ENCODE peak calls at places on chromosomes 4 and X, in nine cellular contexts. G is mesendoderm, T is endothelial cell of umbilical vein, M is fibroblast of lung, J is MM.1S, K is neuronal stem cell, O is GM23248, L is A549, C is PC-3. W is an unnamed sample.

GRCh38 chrX:26649534-26649933 is 433.6 kb downstream of the MAGEB5 start:
- DNase-seq in G (peak), T (no peak), M (peak), J (peak), K (no peak), O (peak), L (peak), C (peak), W (no peak)

GRCh38 chr4:19913670-19914069 is 338.0 kb upstream of the SLIT2 start:
- DNase-seq in G (no peak), T (no peak), M (no peak), J (no peak), K (no peak), O (no peak), L (no peak), C (peak), W (no peak)

GRCh38 chrX:24561121-24561520 is 86.0 kb downstream of the PCYT1B start:
- DNase-seq in G (peak), T (peak), M (no peak), J (no peak), K (no peak), O (peak), L (peak), C (peak), W (no peak)

GRCh38 chr4:164748375-164748774 is 5.6 kb upstream of the SMIM31 start:
- DNase-seq in G (no peak), T (peak), M (peak), J (peak), K (no peak), O (peak), L (peak), C (peak), W (no peak)

GRCh38 chr4:82706349-82707000 is 92.1 kb downstream of the SCD5 start:
- DNase-seq in G (no peak), T (no peak), M (peak), J (no peak), K (no peak), O (peak), L (no peak), C (no peak), W (no peak)

GRCh38 chr4:67933755-67934154 is 29.5 kb downstream of the TMPRSS11A start:
- DNase-seq in G (no peak), T (peak), M (no peak), J (no peak), K (no peak), O (peak), L (no peak), C (peak), W (no peak)

GRCh38 chrX:37678574-37678973 is 7.0 kb upstream of the XK start:
- DNase-seq in G (no peak), T (no peak), M (no peak), J (no peak), K (no peak), O (no peak), L (no peak), C (no peak), W (no peak)

GRCh38 chr4:56641494-56642051 is 39.5 kb downstream of the HOPX start:
- DNase-seq in G (no peak), T (peak), M (peak), J (no peak), K (no peak), O (peak), L (peak), C (peak), W (no peak)

GRCh38 chr4:17662694-17663093 is 48.3 kb downstream of the MED28 start:
- DNase-seq in G (no peak), T (no peak), M (peak), J (peak), K (no peak), O (peak), L (no peak), C (peak), W (no peak)

GRCh38 chr4:148060264-148061138 is 328.6 kb downstream of the ARHGAP10 start:
- DNase-seq in G (no peak), T (no peak), M (no peak), J (no peak), K (no peak), O (no peak), L (no peak), C (no peak), W (no peak)

GRCh38 chr4:83114576-83114975 is at the start of gene PLAC8:
- DNase-seq in G (peak), T (no peak), M (no peak), J (peak), K (no peak), O (no peak), L (no peak), C (peak), W (no peak)

GRCh38 chr4:13627185-13627605 is 330 bp downstream of the BOD1L1 start:
- DNase-seq in G (peak), T (peak), M (peak), J (no peak), K (peak), O (no peak), L (no peak), C (no peak), W (peak)

GRCh38 chrX:129846686-129847085 is 3.0 kb upstream of the ZDHHC9 start:
- DNase-seq in G (no peak), T (no peak), M (no peak), J (no peak), K (no peak), O (no peak), L (no peak), C (no peak), W (no peak)
- H3K4me2 ChIP-seq in G (no peak), T (no peak), M (no peak), J (no peak), K (no peak), O (no peak), L (no peak), C (no peak), W (no peak)

GRCh38 chr4:89952458-89952857 is 57.8 kb downstream of the MMRN1 start:
- DNase-seq in G (no peak), T (no peak), M (no peak), J (no peak), K (no peak), O (no peak), L (no peak), C (no peak), W (no peak)
- H3K4me2 ChIP-seq in G (no peak), T (no peak), M (no peak), J (no peak), K (no peak), O (no peak), L (no peak), C (no peak), W (no peak)

DNA sequence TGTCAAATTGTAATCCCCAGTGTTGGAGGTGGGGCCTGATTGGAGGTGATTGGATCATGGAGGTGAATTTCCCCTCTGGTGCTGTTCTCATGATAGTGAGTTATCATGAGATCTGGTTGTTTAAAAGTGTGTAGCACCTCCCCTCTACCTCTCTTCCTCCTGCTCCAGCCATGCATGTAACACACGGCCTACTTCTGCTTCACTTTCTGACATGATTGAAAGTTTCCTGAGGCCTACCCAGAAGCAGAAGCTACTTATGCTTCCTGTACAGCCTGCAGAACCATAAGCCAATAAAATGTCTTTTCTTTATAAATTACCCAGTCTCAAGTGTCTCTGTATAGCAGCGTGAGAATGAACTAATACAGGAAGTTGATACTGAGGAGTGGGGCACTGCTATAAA is 61.7 kb upstream of the DDX60 start:
- DNase-seq in G (no peak), T (no peak), M (no peak), J (no peak), K (no peak), O (no peak), L (no peak), C (no peak), W (no peak)
- H3K4me2 ChIP-seq in G (no peak), T (no peak), M (no peak), J (no peak), K (no peak), O (no peak), L (no peak), C (no peak), W (no peak)

GRCh38 chr4:185924458-185924857 is 112.5 kb upstream of the SORBS2 start:
- DNase-seq in G (no peak), T (no peak), M (no peak), J (no peak), K (no peak), O (no peak), L (no peak), C (no peak), W (no peak)

GRCh38 chr4:185921583-185922555 is 109.9 kb upstream of the SORBS2 start:
- DNase-seq in G (no peak), T (peak), M (no peak), J (no peak), K (no peak), O (no peak), L (no peak), C (no peak), W (no peak)

GRCh38 chr4:185919107-185919506 is 107.1 kb upstream of the SORBS2 start:
- DNase-seq in G (no peak), T (no peak), M (no peak), J (no peak), K (no peak), O (no peak), L (no peak), C (no peak), W (no peak)

GRCh38 chr4:185920171-185920570 is 108.2 kb upstream of the SORBS2 start:
- DNase-seq in G (no peak), T (no peak), M (no peak), J (no peak), K (no peak), O (no peak), L (no peak), C (peak), W (no peak)

DNA sequence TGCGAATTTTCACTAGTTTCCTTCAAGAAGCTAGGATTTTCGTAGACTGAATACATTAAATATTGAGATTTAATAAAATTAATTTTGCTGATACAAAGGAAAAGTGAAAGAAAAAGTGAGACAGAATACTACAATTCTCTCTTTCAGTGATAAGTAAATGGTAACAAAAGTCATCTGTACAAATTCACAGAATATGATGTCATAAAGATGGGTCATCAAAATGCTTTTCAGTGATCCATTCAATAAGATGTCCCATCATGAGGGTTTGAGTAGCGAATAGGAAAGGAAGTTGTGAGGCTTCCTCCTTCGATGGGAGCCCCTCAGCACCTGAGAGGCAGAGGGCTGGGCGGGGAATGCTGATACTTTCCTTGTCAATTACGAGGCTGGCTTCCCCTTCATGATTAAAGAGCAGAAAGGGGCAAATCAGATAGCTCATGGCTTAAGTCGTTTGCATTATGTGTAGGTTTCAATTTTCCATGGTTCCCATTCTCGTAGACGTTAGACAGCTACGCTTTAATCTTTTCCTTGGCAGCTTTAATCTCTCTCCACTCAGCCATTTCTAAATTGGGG is 108.8 kb upstream of the SORBS2 start:
- DNase-seq in G (no peak), T (no peak), M (no peak), J (no peak), K (no peak), O (no peak), L (no peak), C (no peak), W (no peak)
- H3K4me2 ChIP-seq in G (no peak), T (no peak), M (no peak), J (no peak), K (no peak), O (no peak), L (no peak), C (peak), W (no peak)

GRCh38 chr4:72243641-72244040 is 211.8 kb downstream of the NPFFR2 start:
- DNase-seq in G (no peak), T (no peak), M (no peak), J (no peak), K (no peak), O (no peak), L (no peak), C (no peak), W (no peak)
- H3K4me2 ChIP-seq in G (no peak), T (no peak), M (no peak), J (no peak), K (no peak), O (no peak), L (no peak), C (no peak), W (no peak)

DNA sequence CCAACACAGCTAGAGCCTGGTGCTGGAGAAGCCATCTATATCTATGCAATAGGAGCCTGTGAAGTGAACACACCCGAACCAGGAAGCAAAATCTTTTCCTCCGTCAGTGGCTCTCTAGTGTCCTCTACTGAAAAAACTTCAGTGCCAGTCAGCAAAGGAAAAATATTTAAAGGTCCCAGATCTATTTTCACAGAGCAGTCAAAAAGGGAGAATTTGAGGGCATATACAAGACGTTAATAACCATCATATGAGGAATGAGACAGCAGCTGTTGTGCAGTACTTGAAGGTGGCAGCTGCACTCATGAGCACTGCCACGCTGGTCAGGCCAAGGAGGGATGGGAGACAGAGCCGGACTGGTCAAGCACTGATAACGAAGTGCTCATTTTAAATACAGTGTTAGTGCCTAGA is 14.4 kb downstream of the MCUB start:
- DNase-seq in G (peak), T (peak), M (peak), J (no peak), K (no peak), O (peak), L (peak), C (peak), W (no peak)
- H3K4me2 ChIP-seq in G (no peak), T (no peak), M (no peak), J (no peak), K (no peak), O (no peak), L (peak), C (no peak), W (no peak)

DNA sequence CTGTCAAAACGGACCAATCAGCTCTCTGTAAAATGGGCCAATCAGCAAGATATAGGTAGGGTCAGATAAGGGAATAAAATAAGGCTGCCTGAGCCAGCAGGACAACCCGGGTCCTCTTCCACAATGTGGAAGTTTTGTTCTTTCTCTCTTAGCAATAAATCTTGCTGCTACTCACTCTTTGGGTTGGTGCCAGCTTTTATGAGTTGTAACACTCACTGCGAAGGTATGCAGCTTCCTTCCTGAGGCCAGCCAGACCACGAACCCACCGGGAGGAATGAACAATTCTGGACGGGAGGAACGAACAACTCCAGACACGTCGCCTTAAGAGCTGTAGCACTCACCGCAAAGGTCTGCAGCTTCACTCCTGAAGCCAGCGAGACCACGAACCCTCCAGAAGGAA is 287.8 kb downstream of the RAPGEF2 start:
- DNase-seq in G (no peak), T (peak), M (peak), J (no peak), K (no peak), O (peak), L (peak), C (peak), W (no peak)
- H3K4me2 ChIP-seq in G (no peak), T (peak), M (no peak), J (no peak), K (no peak), O (no peak), L (no peak), C (peak), W (no peak)

GRCh38 chr4:153533387-153533786 is 67.2 kb downstream of the TMEM131L start:
- DNase-seq in G (no peak), T (no peak), M (no peak), J (no peak), K (no peak), O (peak), L (no peak), C (no peak), W (no peak)

GRCh38 chr4:153537493-153537960 is 71.4 kb downstream of the TMEM131L start:
- DNase-seq in G (no peak), T (no peak), M (no peak), J (no peak), K (no peak), O (no peak), L (no peak), C (no peak), W (no peak)

GRCh38 chr4:153535735-153536494 is 69.8 kb downstream of the TMEM131L start:
- DNase-seq in G (peak), T (peak), M (peak), J (no peak), K (no peak), O (peak), L (no peak), C (no peak), W (peak)

GRCh38 chr4:153532636-153533035 is 66.5 kb downstream of the TMEM131L start:
- DNase-seq in G (no peak), T (no peak), M (no peak), J (no peak), K (no peak), O (no peak), L (no peak), C (no peak), W (no peak)

DNA sequence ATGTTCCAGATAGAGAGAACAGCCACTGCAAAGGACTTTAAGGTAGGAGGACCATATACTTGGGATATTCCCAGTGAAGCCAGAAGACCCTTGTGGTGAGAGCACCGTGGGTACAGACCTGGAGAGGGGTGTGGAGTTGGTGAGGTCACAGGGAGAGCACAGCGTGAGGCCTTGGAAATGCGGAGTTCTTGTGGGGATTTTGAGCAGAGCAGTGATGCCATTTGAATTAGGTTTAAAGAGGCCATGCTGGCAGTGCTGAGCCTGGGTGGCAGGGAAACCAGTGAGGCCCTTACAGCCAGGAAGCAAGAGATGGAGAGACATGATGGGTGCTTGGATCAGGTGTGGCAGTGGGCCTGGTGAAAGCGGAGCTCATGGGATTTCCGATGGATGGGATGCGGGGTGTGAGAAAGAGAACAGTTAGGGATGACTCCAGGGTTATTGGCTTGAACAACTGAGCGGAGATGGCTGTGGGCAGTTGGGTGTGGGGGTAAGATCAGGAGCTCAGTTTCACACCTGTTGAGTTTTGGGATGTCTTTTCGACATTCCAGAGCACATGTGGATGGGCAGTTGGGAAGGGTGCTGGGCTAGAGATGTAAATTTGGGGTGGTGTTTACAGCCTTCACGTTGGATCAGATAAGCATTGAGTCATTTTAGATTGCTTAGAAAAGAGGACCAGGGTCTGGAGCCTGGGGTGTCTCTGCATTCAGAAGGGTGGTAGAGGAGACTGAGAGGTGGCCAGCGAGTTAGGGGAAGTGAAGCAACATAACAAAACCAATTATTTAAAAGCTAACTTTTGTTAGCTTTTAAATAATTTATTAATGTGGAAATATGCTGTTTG is 68.9 kb downstream of the TMEM131L start:
- DNase-seq in G (peak), T (no peak), M (no peak), J (no peak), K (no peak), O (no peak), L (no peak), C (no peak), W (peak)
- H3K4me2 ChIP-seq in G (no peak), T (no peak), M (no peak), J (no peak), K (no peak), O (no peak), L (no peak), C (no peak), W (no peak)

GRCh38 chr4:182320092-182320491 is 76.9 kb downstream of the TENM3 start:
- DNase-seq in G (no peak), T (no peak), M (no peak), J (no peak), K (no peak), O (no peak), L (no peak), C (no peak), W (no peak)
- H3K4me2 ChIP-seq in G (no peak), T (no peak), M (no peak), J (no peak), K (no peak), O (no peak), L (no peak), C (no peak), W (no peak)